ENCODE peak calls at places on chromosomes 6 and 20, in seven cellular contexts. O is lower leg skin, H is testis, V is uterus, P is ovary, S is A549, L is Peyer's patch. F is an unnamed sample.

GRCh38 chr20:60009318-60009717 is 51.1 kb downstream of the CDH26 start:
- DNase-seq in O (peak), H (no peak), V (no peak), P (no peak), S (no peak), L (no peak), F (no peak)

GRCh38 chr20:44398303-44398702 is 42.8 kb downstream of the HNF4A start:
- DNase-seq in O (no peak), H (no peak), V (no peak), P (no peak), S (peak), L (no peak), F (no peak)

GRCh38 chr6:15256538-15257222 is 10.8 kb downstream of the JARID2 start:
- DNase-seq in O (no peak), H (no peak), V (no peak), P (no peak), S (no peak), L (no peak), F (no peak)

GRCh38 chr6:1686117-1687098 is 76.7 kb downstream of the FOXC1 start:
- DNase-seq in O (peak), H (no peak), V (no peak), P (peak), S (no peak), L (no peak), F (peak)

GRCh38 chr6:148064406-148065134 is 278.1 kb upstream of the SASH1 start:
- DNase-seq in O (no peak), H (peak), V (no peak), P (no peak), S (no peak), L (no peak), F (no peak)

GRCh38 chr6:87936065-87936464 is 111.6 kb upstream of the SPACA1 start:
- DNase-seq in O (no peak), H (no peak), V (no peak), P (no peak), S (no peak), L (no peak), F (no peak)

GRCh38 chr6:140566706-140567330 is 1192.4 kb upstream of the CITED2 start:
- DNase-seq in O (no peak), H (no peak), V (no peak), P (no peak), S (no peak), L (no peak), F (no peak)

GRCh38 chr6:131831392-131831791 is 23.6 kb downstream of the ENPP1 start:
- DNase-seq in O (peak), H (no peak), V (no peak), P (no peak), S (no peak), L (no peak), F (no peak)

GRCh38 chr20:6765469-6766058 is 1.9 kb upstream of the BMP2 start:
- DNase-seq in O (no peak), H (peak), V (no peak), P (no peak), S (peak), L (no peak), F (no peak)

GRCh38 chr20:37299718-37300529 is 10.5 kb downstream of the MANBAL start:
- DNase-seq in O (no peak), H (no peak), V (no peak), P (no peak), S (no peak), L (no peak), F (no peak)

GRCh38 chr6:56593801-56594318 is 48.8 kb downstream of the DST start:
- DNase-seq in O (no peak), H (no peak), V (no peak), P (no peak), S (no peak), L (no peak), F (no peak)

GRCh38 chr20:51769941-51770615 is 1.9 kb upstream of the ATP9A start:
- DNase-seq in O (no peak), H (no peak), V (no peak), P (no peak), S (no peak), L (no peak), F (no peak)

GRCh38 chr6:73285674-73286283 is 22.8 kb upstream of the KHDC1 start:
- DNase-seq in O (no peak), H (no peak), V (no peak), P (no peak), S (peak), L (no peak), F (no peak)

GRCh38 chr6:7463785-7464184 is 74.2 kb downstream of the RIOK1 start:
- DNase-seq in O (no peak), H (no peak), V (no peak), P (no peak), S (peak), L (no peak), F (no peak)

GRCh38 chr6:5099537-5099936 is 14.4 kb downstream of the PPP1R3G start:
- DNase-seq in O (no peak), H (no peak), V (no peak), P (no peak), S (no peak), L (no peak), F (no peak)

DNA sequence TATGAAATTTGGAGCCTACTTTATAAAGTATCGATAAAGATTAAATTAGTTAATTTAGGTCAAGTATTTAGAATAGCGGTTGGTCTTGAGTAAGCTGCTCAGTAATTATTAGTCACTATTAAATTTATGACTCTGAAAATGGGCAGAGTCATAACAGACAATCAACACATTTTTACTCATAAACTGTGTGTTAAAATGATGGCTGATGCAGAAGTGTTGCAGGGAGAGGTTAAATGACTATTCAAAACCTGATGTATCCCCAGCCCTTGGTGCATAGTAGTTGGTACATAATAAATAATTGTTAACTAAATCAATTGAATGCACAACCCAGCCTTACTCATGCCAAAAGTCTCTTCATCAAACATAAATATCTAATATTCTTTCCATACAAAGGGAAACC is 30.6 kb downstream of the HIVEP2 start:
- DNase-seq in O (no peak), H (no peak), V (no peak), P (no peak), S (no peak), L (no peak), F (no peak)
- H3K4me3 ChIP-seq in O (no peak), H (no peak), V (no peak), P (no peak), S (no peak), L (no peak), F (no peak)

GRCh38 chr6:117280922-117281321 is 15.6 kb downstream of the VGLL2 start:
- DNase-seq in O (no peak), H (no peak), V (no peak), P (no peak), S (no peak), L (no peak), F (no peak)
- TF ChIP-seq CTCF in O (no peak), H (no peak), V (no peak), P (no peak), S (peak), L (no peak), F (no peak)

GRCh38 chr20:63625771-63626423 is 1.0 kb downstream of the GMEB2 start:
- DNase-seq in O (no peak), H (no peak), V (peak), P (peak), S (peak), L (no peak), F (peak)

GRCh38 chr20:63628246-63628975 is 1.5 kb upstream of the GMEB2 start:
- DNase-seq in O (no peak), H (peak), V (peak), P (peak), S (peak), L (peak), F (peak)

GRCh38 chr20:63626424-63627128 is at the start of gene GMEB2:
- DNase-seq in O (peak), H (peak), V (peak), P (peak), S (no peak), L (peak), F (peak)

GRCh38 chr20:63627700-63628245 is 872 bp upstream of the GMEB2 start:
- DNase-seq in O (no peak), H (no peak), V (no peak), P (peak), S (no peak), L (no peak), F (peak)

GRCh38 chr20:63627129-63627699 is 313 bp upstream of the GMEB2 start:
- DNase-seq in O (peak), H (peak), V (peak), P (peak), S (peak), L (peak), F (peak)
- TF ChIP-seq POLR2A in O (no peak), H (peak), V (peak), P (peak), S (peak), L (peak), F (peak)

GRCh38 chr6:29376003-29376402 is 912 bp upstream of the OR12D3 start:
- DNase-seq in O (no peak), H (no peak), V (no peak), P (no peak), S (peak), L (no peak), F (no peak)
- H3K4me3 ChIP-seq in O (no peak), H (no peak), V (no peak), P (no peak), S (no peak), L (no peak), F (no peak)

DNA sequence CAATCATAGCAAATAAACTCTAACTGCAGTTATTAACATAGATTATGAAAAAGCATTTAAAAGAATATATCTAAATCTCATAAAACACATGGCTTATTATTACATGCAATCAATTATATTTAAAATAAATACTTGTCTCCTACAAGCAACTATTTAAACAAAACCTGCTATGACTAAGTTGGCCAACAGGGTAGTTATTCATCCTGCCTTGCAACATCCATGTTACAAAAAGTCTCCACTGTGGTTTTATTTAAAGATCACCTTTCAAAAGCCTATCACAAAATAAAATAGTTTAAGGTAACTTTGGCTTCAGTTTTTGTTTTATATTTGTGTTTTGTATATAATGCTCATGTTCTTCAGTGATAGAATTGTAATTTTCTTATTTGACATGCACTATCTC is 1127.0 kb upstream of the MAP3K7 start:
- DNase-seq in O (no peak), H (no peak), V (no peak), P (no peak), S (no peak), L (no peak), F (no peak)
- TF ChIP-seq CTCF in O (no peak), H (no peak), V (no peak), P (no peak), S (no peak), L (no peak), F (no peak)

DNA sequence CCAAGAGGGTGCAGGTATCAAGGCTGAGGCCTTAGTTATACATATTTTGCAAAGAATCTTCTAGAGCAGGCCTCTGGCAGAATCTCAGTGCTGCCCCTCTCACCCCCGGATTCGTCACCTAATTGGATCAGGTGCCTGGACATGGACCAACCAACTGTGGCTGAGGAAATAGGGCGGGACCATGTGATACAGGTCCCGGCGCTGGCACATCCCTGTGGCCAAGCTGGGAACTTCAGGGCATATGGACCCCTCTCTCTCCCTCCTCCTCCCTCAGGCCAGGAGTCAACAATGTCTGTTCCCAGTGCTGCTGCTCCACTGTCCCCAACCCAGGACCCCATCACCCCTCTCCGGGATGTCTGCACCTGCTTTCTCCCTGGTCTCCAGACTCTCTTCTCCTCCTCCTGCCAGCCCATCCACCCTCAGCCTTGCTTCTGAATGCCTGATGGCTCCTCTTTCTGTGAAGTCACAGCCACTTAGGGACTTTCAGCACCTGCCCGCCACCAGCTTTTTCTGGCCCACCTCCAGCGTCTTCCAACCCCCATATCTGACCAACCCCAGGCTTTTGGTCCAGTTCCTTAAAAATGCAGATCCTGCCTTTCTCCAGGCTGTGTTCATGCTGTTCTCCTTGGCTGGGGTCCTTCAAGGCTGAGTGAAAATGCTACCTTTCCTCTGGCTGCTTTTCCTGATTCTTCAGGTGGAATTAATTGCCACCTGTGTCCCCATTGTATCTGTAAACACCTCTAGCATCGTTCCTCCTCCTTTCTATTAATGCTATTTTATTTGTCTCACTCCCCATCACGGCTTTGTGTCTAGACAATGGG is 19.0 kb upstream of the MLN start:
- DNase-seq in O (no peak), H (no peak), V (no peak), P (no peak), S (peak), L (no peak), F (no peak)
- TF ChIP-seq POLR2A in O (no peak), H (no peak), V (no peak), P (no peak), S (no peak), L (no peak), F (no peak)

DNA sequence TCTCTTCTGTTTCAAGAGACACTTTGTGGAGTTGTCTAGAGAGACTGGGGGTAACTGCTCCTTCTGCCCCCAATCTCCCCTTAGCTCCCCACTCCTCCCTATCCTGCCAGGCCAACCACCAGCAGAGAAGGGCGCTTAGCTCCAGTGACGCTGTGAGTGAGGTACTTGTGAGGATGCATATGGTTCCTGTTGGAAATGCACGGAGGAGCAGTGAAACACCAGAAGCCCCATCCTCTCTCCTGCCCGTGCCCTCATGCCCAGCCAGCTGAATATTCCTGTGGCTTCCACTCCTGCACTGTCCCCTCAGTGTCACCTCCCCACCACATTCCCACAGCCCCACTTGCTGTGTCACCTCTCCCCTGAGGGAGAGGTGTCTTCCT is 11.9 kb downstream of the NT5E start:
- DNase-seq in O (no peak), H (no peak), V (no peak), P (no peak), S (no peak), L (no peak), F (no peak)
- H3K4me3 ChIP-seq in O (no peak), H (no peak), V (no peak), P (no peak), S (no peak), L (no peak), F (no peak)

GRCh38 chr6:44858998-44859397 is 469.1 kb upstream of the RUNX2 start:
- DNase-seq in O (no peak), H (no peak), V (no peak), P (no peak), S (no peak), L (no peak), F (no peak)
- TF ChIP-seq CTCF in O (no peak), H (no peak), V (no peak), P (no peak), S (no peak), L (no peak), F (no peak)